ENCODE peak calls at places on chromosome 12, in eight cellular contexts. K is CD4-positive, CD25-positive, alpha-beta regulatory T cell; J is aorta; H is neural progenitor cell; M is naive thymus-derived CD4-positive, alpha-beta T cell; Q is breast epithelium; Y is A549; D is uterus. G is an unnamed sample.

GRCh38 chr12:96190403-96191170 is 3.6 kb upstream of the ELK3 start:
- DNase-seq in K (no peak), J (no peak), H (no peak), M (no peak), Q (no peak), Y (no peak), D (no peak), G (no peak)

GRCh38 chr12:120080043-120080400 is 36.5 kb downstream of the RAB35 start:
- DNase-seq in K (no peak), J (no peak), H (no peak), M (no peak), Q (no peak), Y (no peak), D (no peak), G (no peak)

GRCh38 chr12:42482820-42483533 is 106.6 kb downstream of the PRICKLE1 start:
- DNase-seq in K (peak; percentile 32), J (peak; percentile 81), H (peak; percentile 94), M (peak; percentile 74), Q (peak; percentile 29), Y (peak; percentile 79), D (peak; percentile 81), G (peak; percentile 65)

GRCh38 chr12:95615735-95616134 is 64.5 kb upstream of the USP44 start:
- DNase-seq in K (no peak), J (no peak), H (no peak), M (no peak), Q (no peak), Y (no peak), D (no peak), G (no peak)

GRCh38 chr12:21650997-21651396 is 6.6 kb downstream of the LDHB start:
- DNase-seq in K (no peak), J (no peak), H (no peak), M (no peak), Q (no peak), Y (no peak), D (no peak), G (no peak)

GRCh38 chr12:19125325-19125724 is 4.2 kb upstream of the PLEKHA5 start:
- DNase-seq in K (no peak), J (no peak), H (no peak), M (no peak), Q (no peak), Y (no peak), D (no peak), G (no peak)

GRCh38 chr12:98352218-98352811 is 163.1 kb upstream of the TMPO start:
- DNase-seq in K (no peak), J (no peak), H (no peak), M (no peak), Q (no peak), Y (peak; percentile 75), D (no peak), G (no peak)

GRCh38 chr12:127559349-127560040 is 707.5 kb upstream of the TMEM132C start:
- DNase-seq in K (peak; percentile 63), J (peak; percentile 74), H (peak; percentile 43), M (peak; percentile 80), Q (no peak), Y (no peak), D (no peak), G (no peak)

GRCh38 chr12:3421191-3421590 is 69.8 kb upstream of the PRMT8 start:
- DNase-seq in K (no peak), J (no peak), H (no peak), M (no peak), Q (no peak), Y (no peak), D (no peak), G (no peak)

GRCh38 chr12:94516985-94517384 is 57.3 kb upstream of the CEP83 start:
- DNase-seq in K (no peak), J (no peak), H (no peak), M (no peak), Q (no peak), Y (no peak), D (no peak), G (no peak)

GRCh38 chr12:93894391-93895095 is 217.4 kb downstream of the CRADD start:
- DNase-seq in K (no peak), J (peak; percentile 91), H (no peak), M (no peak), Q (peak; percentile 56), Y (no peak), D (peak; percentile 81), G (peak; percentile 88)

GRCh38 chr12:58540480-58541299 is 379.6 kb downstream of the LRIG3 start:
- DNase-seq in K (peak; percentile 16), J (peak; percentile 74), H (peak; percentile 92), M (no peak), Q (peak; percentile 52), Y (peak; percentile 24), D (peak; percentile 76), G (peak; percentile 77)

GRCh38 chr12:206746-207440 is 7.1 kb downstream of the SLC6A12 start:
- DNase-seq in K (no peak), J (no peak), H (no peak), M (no peak), Q (no peak), Y (no peak), D (no peak), G (no peak)

DNA sequence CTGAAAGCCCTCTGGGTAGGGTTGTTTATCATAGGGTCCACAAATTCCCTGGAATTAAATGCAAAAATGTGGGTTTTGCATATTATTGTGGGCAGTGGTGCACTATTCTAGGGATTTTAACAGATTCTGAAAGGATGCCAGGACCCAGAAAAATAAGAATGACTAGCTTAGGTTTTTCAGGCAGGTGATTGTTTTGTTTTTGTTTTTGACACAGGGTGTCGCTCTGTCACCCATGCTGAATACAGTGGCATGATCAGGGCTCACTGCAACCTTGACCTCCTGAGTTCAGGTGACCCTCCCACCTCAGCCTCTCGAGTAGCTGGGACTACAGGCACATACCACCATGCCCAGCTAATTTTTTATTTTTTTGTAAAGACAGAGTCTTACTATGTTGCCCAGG is 19.2 kb downstream of the GALNT6 start:
- DNase-seq in K (no peak), J (no peak), H (no peak), M (no peak), Q (no peak), Y (no peak), D (no peak), G (no peak)
- H3K27ac ChIP-seq in K (no peak overlapping the region), J (no peak overlapping the region), H (no peak overlapping the region), M (no peak overlapping the region), Q (peak overlapping the region; percentile 69), Y (peak overlapping the region; percentile 94), D (peak overlapping the region; percentile 59), G (no peak overlapping the region)

DNA sequence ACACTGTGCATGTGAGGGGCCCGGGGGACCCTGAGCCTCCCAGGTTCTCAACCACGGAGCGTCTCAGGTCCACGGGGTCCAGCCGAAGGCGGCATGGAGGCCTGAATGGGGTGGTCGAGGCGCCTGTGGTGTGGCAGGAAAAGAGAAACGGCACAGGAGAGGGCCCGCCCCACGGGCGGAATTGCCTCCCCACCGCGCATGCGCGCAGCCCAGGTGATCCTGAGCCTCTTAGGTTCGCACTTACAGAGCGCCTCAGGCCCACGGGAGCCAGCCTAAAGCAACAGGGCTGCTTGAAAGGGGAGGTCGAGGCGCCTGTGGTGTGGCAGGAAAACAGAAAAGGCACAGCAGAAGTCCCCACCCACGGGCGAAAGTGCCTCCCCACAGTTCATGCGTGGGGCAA is 311.0 kb downstream of the ALG10 start:
- DNase-seq in K (no peak), J (no peak), H (no peak), M (no peak), Q (no peak), Y (no peak), D (no peak), G (no peak)
- H3K9me3 ChIP-seq in K (peaks cover 77% of the 10 kb centered on the region), J (no peaks in the 10 kb centered on the region), H (peaks cover 7% of the 10 kb centered on the region), M (peaks cover 66% of the 10 kb centered on the region), Q (peaks cover 71% of the 10 kb centered on the region), Y (no peaks in the 10 kb centered on the region), D (no peaks in the 10 kb centered on the region), G (no peaks in the 10 kb centered on the region)

GRCh38 chr12:65891987-65892481 is 67.8 kb downstream of the HMGA2 start:
- DNase-seq in K (no peak), J (peak; percentile 87), H (no peak), M (no peak), Q (peak; percentile 75), Y (peak; percentile 64), D (peak; percentile 76), G (peak; percentile 86)

GRCh38 chr12:65891219-65891618 is 66.9 kb downstream of the HMGA2 start:
- DNase-seq in K (no peak), J (no peak), H (no peak), M (no peak), Q (no peak), Y (no peak), D (no peak), G (no peak)

GRCh38 chr12:65894127-65894526 is 69.8 kb downstream of the HMGA2 start:
- DNase-seq in K (no peak), J (no peak), H (no peak), M (no peak), Q (no peak), Y (no peak), D (no peak), G (no peak)

GRCh38 chr12:65894624-65895023 is 70.3 kb downstream of the HMGA2 start:
- DNase-seq in K (no peak), J (no peak), H (no peak), M (no peak), Q (no peak), Y (no peak), D (no peak), G (no peak)

DNA sequence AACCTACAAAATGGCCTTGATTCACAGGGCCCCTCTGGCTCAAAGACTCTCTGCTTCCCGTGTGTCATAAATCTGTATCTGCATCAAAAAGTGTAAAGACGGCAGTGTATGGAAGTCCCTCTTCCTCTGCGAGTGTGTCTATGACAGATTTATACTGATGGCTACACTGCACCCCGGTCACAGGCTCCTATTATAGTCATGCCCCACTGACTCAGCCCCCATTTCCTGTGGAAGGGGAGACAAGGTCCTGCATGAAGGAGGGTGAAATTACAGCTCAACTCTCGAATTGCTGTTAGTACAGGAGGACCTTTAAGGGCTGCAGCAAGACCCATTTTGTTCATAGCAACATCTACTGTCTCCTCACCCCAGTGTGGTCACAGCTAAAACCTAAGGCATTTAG is 68.6 kb downstream of the HMGA2 start:
- DNase-seq in K (no peak), J (no peak), H (no peak), M (no peak), Q (no peak), Y (no peak), D (no peak), G (no peak)
- H3K27ac ChIP-seq in K (no peak overlapping the region), J (no peak overlapping the region), H (peak overlapping the region; percentile 99), M (no peak overlapping the region), Q (peak overlapping the region; percentile 38), Y (peak overlapping the region; percentile 74), D (no peak overlapping the region), G (no peak overlapping the region)

DNA sequence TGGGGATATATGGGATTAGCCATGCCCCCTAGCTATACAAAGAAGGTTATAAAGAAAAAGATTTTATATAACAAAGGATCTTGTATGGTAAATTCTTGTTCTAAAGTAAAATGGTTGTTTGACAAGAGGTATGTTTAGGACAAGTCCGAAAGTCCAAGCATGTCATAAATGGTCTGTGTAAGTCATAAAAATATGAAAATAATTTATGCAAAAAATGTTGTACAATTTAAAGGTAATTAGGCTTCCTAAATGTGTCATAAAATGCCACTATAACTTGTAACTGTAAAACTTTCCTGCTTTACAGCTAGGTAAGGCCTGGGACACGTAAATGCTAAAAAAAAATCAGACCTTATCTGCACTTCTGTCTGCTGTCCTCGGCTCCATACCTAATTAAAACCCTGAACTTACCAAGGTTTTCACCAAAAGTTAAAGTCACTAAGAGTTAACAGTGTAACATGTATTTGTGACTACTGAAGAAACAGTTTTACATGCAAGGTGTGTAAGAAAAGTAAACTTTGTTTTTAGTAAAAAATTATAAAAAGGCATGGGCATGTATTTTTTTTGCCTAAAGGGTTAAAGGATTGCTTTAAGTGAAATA is 110.0 kb upstream of the RESF1 start:
- DNase-seq in K (peak; percentile 45), J (no peak), H (peak; percentile 40), M (no peak), Q (no peak), Y (no peak), D (no peak), G (no peak)
- H3K9me3 ChIP-seq in K (peaks cover 25% of the 10 kb centered on the region), J (peaks cover 2% of the 10 kb centered on the region), H (peaks cover 34% of the 10 kb centered on the region), M (peaks cover 22% of the 10 kb centered on the region), Q (no peaks in the 10 kb centered on the region), Y (peaks cover 38% of the 10 kb centered on the region), D (no peaks in the 10 kb centered on the region), G (peaks cover 7% of the 10 kb centered on the region)

G was measured in right atrium auricular region.